ENCODE peak calls at places on chromosome 14, in five cellular contexts. I is ovary, S is sigmoid colon, J is stomach, V is transverse colon. W is an unnamed sample. For H3K9me3, the result is how much of the 10 kb centered on the place peaks cover.

GRCh38 chr14:102930753-102931579 is 8.5 kb downstream of the AMN start:
- DNase-seq in I (no peak), S (no peak), J (peak), V (peak), W (no peak)

GRCh38 chr14:96120941-96121340 is 81.8 kb downstream of the C14orf132 start:
- DNase-seq in I (no peak), S (no peak), J (no peak), V (no peak), W (no peak)

GRCh38 chr14:59905193-59905592 is 14.8 kb upstream of the LRRC9 start:
- DNase-seq in I (no peak), S (no peak), J (no peak), V (no peak), W (no peak)

GRCh38 chr14:23513466-23514008 is 38.0 kb downstream of the ZFHX2 start:
- DNase-seq in I (no peak), S (no peak), J (no peak), V (no peak), W (no peak)

GRCh38 chr14:29536886-29537511 is 390.6 kb downstream of the PRKD1 start:
- DNase-seq in I (no peak), S (no peak), J (no peak), V (no peak), W (no peak)

GRCh38 chr14:64053694-64054669 is 201.2 kb downstream of the SYNE2 start:
- DNase-seq in I (no peak), S (no peak), J (no peak), V (no peak), W (no peak)

GRCh38 chr14:33998263-33998662 is 47.4 kb upstream of the EGLN3 start:
- DNase-seq in I (no peak), S (no peak), J (no peak), V (no peak), W (no peak)

GRCh38 chr14:74965770-74966153 is 10.4 kb upstream of the PGF start:
- DNase-seq in I (no peak), S (peak), J (no peak), V (no peak), W (no peak)

GRCh38 chr14:91388551-91388975 is 29.1 kb downstream of the CCDC88C start:
- DNase-seq in I (no peak), S (no peak), J (no peak), V (peak), W (no peak)

GRCh38 chr14:95222870-95223398 is 65.6 kb upstream of the DICER1 start:
- DNase-seq in I (no peak), S (peak), J (no peak), V (no peak), W (no peak)

GRCh38 chr14:61226015-61226654 is 55.0 kb downstream of the TMEM30B start:
- DNase-seq in I (no peak), S (no peak), J (no peak), V (no peak), W (no peak)

GRCh38 chr14:46034305-46034704 is 617.3 kb downstream of the RPL10L start:
- DNase-seq in I (no peak), S (no peak), J (no peak), V (no peak), W (no peak)

GRCh38 chr14:24849471-24849870 is 200.5 kb downstream of the STXBP6 start:
- DNase-seq in I (no peak), S (no peak), J (no peak), V (no peak), W (no peak)

GRCh38 chr14:91985521-91986255 is 38.2 kb upstream of the FBLN5 start:
- DNase-seq in I (no peak), S (no peak), J (no peak), V (no peak), W (no peak)

GRCh38 chr14:91373591-91374245 is 43.9 kb downstream of the CCDC88C start:
- DNase-seq in I (no peak), S (no peak), J (no peak), V (no peak), W (no peak)

GRCh38 chr14:99191663-99192621 is 80.1 kb downstream of the BCL11B start:
- DNase-seq in I (peak), S (peak), J (peak), V (peak), W (no peak)

GRCh38 chr14:101255765-101256125 is 305.6 kb upstream of the DIO3 start:
- DNase-seq in I (no peak), S (no peak), J (no peak), V (no peak), W (peak)

GRCh38 chr14:73809386-73809785 is 42.2 kb upstream of the PTGR2 start:
- DNase-seq in I (no peak), S (no peak), J (no peak), V (no peak), W (no peak)

GRCh38 chr14:94581127-94581999 is at the start of gene SERPINA5:
- DNase-seq in I (peak), S (no peak), J (peak), V (no peak), W (no peak)

GRCh38 chr14:68784298-68784910 is 8.5 kb downstream of the ZFP36L1 start:
- DNase-seq in I (peak), S (peak), J (peak), V (peak), W (peak)

GRCh38 chr14:59347915-59348314 is 117.3 kb downstream of the GPR135 start:
- DNase-seq in I (no peak), S (no peak), J (no peak), V (no peak), W (no peak)

GRCh38 chr14:29235991-29236390 is 469.4 kb downstream of the FOXG1 start:
- DNase-seq in I (no peak), S (no peak), J (no peak), V (no peak), W (no peak)

DNA sequence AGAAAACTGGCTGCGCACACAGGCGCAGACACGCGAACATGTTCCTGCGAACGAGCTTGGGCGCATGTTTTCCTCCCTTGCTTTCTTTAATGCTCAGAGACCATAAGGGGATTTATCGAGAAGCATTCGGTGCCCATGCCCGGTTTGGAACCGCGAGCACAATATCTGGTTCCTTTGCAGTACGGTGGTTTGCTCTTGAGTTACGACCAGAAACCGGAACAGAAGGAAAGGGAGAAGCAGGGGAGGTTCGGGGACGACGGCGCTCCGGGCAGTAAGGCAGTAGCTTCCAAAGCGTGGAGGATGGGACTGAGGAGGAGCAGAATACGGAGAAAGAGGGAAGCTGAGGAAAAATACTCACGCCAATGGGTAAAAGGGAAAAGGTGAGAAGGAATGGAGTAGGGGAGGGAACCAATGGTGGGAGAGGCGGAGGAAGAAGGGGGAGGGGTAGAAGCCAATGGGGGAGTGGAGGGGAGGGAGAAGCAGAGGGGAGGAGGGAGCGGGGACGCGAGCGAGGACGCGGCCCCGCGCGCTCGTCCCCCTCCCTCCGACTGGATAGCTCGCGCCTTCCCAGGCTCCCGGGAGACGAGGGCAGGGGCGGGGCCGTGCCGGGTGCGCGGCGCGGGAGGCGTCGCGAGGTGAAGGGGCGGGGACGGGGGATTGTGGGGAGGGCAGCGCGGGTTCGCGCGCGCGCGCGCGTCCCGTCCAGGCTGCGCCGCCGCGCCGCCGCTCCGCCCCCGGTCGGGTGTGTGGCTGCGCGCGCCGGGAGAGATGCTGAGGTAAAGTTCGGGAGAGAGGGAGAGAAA is 625 bp upstream of the ARHGAP5 start:
- DNase-seq in I (peak), S (peak), J (peak), V (peak), W (peak)
- TF ChIP-seq EP300 in I (no peak), S (no peak), J (no peak), V (peak), W (no peak)

GRCh38 chr14:82359201-82359600 is 825.5 kb upstream of the SEL1L start:
- DNase-seq in I (no peak), S (no peak), J (no peak), V (no peak), W (no peak)

GRCh38 chr14:82366803-82367202 is 833.1 kb upstream of the SEL1L start:
- DNase-seq in I (no peak), S (no peak), J (no peak), V (no peak), W (no peak)

GRCh38 chr14:82362452-82362851 is 828.8 kb upstream of the SEL1L start:
- DNase-seq in I (no peak), S (no peak), J (no peak), V (no peak), W (no peak)
- H3K9me3 ChIP-seq in I (under half), S (under half), J (under half), V (under half), W (under half)

DNA sequence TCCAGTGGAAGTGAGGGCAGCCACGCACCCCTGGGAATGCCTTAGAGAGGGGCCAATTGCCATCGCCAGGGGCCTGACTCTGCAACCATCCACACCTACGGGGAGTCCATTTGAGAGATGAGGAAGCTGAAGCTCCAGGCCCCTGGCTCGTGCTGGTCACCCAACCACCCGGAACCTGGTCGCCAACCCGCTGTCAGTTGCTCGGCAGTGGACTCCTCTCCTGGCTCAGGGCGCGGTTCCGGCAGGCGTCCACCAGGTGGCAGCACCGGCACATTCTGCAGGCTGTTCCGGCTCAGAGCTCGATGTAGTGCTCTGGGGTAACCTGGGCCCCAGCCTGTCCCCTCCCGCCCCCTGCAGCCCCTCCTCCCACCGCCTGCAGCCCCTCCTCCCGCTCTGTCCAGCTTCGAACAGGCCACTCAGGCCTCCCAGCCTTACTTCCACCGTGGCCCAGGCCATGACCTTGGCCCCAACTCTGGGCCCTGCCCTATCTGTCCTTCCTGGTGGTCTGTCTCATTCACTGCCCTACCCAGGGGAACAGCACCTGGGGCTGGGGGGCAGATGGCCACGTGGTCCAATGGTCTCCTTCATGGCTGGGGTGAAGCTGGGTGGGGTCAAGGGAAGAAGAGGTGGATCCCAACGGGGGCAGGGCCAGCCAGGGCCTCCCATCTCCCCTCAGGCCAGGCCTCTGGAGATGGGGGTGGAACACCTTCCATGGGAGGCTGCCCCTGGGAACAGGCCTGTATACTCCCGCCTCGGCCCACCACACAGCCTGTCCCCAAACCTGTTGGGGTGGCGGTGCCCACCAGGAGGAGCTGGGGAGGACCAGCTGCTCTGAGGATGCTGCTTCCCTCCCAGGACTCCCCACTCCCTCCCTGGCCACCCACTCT is 15.7 kb downstream of the SIVA1 start:
- DNase-seq in I (peak), S (peak), J (peak), V (peak), W (peak)
- TF ChIP-seq POLR2A in I (no peak), S (no peak), J (no peak), V (no peak), W (no peak)

DNA sequence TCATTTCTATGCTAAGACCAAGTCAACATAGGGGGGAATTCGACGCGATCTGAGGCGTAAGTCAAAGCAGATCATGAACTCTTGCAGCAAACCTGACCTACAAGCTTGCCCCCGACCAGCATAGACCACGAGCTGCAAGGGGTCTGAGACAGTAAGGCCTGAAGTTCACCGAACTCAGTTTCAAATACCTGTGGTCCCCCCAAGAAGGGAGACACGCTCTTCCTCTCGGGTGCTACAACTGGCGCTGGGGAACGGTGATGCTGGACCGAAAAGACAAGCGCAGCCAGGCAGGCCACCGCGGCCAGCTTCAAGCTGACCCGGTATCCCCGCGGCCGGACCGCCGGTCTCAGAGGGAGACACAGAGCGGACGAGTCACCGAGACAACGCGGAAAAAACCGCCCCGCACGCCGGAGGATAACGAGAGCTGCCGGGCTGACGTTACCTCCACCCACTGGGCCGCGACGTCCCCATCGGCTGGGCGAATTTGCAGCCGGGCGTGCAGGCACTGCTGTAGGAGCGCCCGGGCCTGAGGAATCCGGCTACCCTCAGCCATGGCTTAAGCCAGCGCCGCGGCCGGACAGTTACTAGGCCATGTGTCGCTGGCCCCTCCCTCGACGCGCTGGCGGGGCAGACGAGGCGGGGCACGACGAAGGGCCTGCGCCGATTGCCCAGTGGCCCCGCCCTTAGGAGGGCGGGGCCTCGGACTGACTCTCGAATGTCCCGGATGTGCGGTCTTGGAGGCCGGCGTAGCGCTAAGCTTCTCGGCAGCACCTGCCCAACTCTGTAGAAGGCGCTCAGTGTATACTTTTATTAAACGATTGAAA is at the start of gene DTD2:
- DNase-seq in I (peak), S (peak), J (peak), V (peak), W (peak)
- TF ChIP-seq EP300 in I (no peak), S (no peak), J (no peak), V (no peak), W (no peak)

GRCh38 chr14:48672506-48672905 is 913.7 kb downstream of the RPS29 start:
- DNase-seq in I (no peak), S (no peak), J (no peak), V (no peak), W (no peak)

GRCh38 chr14:48665077-48665784 is 920.9 kb downstream of the RPS29 start:
- DNase-seq in I (no peak), S (no peak), J (no peak), V (no peak), W (no peak)

GRCh38 chr14:48670939-48671338 is 915.2 kb downstream of the RPS29 start:
- DNase-seq in I (no peak), S (no peak), J (no peak), V (no peak), W (no peak)
- H3K9me3 ChIP-seq in I (under half), S (under half), J (under half), V (under half), W (under half)

DNA sequence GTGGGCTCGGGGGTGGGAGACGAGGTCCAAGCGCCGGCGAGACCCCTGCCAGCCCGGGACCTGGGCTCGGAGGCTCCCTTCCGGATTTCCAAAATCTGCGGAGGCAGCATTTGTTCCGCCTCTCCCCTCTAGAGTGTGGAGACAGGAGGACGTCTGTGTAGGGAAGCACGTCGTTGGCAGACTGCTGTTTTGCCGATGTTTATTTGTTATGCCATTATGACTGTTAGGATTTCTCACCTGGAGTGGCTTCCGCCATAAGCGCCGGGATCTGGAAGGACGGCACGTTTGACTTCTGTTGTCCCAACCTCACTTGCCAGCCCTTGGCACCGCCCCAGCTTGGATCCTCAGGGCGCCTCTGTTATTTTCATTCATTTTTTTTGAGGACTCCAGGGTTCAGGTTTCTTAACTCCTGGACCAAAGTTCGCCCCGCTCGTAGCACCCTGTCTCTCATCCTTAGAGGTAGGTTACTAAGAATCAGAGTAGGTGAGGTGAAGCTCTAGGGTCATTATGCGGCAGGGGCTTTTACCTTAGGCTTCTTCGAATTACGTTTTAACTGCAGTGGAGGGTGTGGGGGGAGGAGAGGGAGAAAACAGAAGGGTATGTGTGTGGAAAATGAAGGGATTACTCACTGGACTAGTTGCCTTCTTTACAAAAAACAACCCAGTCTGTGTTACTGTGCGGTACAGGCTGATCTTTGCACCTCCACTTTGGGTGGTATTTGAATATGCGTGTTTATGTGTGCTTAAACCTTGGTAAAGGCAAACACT is 547 bp upstream of the PYGL start:
- DNase-seq in I (peak), S (peak), J (peak), V (peak), W (no peak)
- TF ChIP-seq POLR2A in I (peak), S (no peak), J (no peak), V (no peak), W (no peak)